ENCODE peak calls at places on chromosomes 16 and 17, in seven cellular contexts. T is Peyer's patch; I is AG08396; K is fibroblast of pulmonary artery; B is stimulated activated CD4-positive, alpha-beta T cell treated with anti-CD3 and anti-CD28 coated beads, Interleukin-12 subunit alpha, Interleukin-12 subunit beta, amount 100 ng/mL, for 48 hours; J is nucleus accumbens; Z is frontal cortex. O is an unnamed sample.

GRCh38 chr17:7912927-7913524 is 3.1 kb downstream of the RNF227 start:
- DNase-seq in K (peak), Z (peak), T (no peak), J (no peak), B (peak), I (peak), O (peak)

GRCh38 chr16:2022723-2023097 is 3.1 kb downstream of the NPW start:
- DNase-seq in K (peak), T (no peak), Z (no peak), J (no peak), I (peak), B (no peak), O (no peak)

GRCh38 chr16:85367485-85367884 is 245.6 kb upstream of the GSE1 start:
- DNase-seq in Z (no peak), J (no peak), T (no peak), I (no peak), K (no peak), B (no peak), O (no peak)

GRCh38 chr17:17042851-17043667 is 802 bp downstream of the MPRIP start:
- DNase-seq in I (no peak), T (peak), Z (no peak), B (peak), J (no peak), K (peak), O (no peak)

GRCh38 chr16:9844361-9844760 is 337.9 kb downstream of the GRIN2A start:
- DNase-seq in J (no peak), T (no peak), B (no peak), I (peak), Z (no peak), K (no peak), O (no peak)

GRCh38 chr16:20822451-20823128 is 16.3 kb downstream of the REXO5 start:
- DNase-seq in B (no peak), J (no peak), Z (no peak), T (no peak), I (no peak), K (no peak), O (peak)

GRCh38 chr17:38942641-38943040 is 17.2 kb downstream of the LASP1NB start:
- DNase-seq in Z (no peak), J (no peak), T (no peak), B (no peak), K (no peak), I (no peak), O (no peak)

GRCh38 chr17:38898812-38899348 is 26.5 kb upstream of the LASP1NB start:
- DNase-seq in B (peak), Z (no peak), T (peak), I (no peak), K (peak), J (no peak), O (peak)

GRCh38 chr17:82399030-82399429 is 19.1 kb upstream of the HEXD start:
- DNase-seq in K (peak), Z (peak), J (no peak), I (peak), B (no peak), T (no peak), O (no peak)

GRCh38 chr16:57651344-57652333 is 16.5 kb upstream of the ADGRG3 start:
- DNase-seq in Z (no peak), B (no peak), I (no peak), T (no peak), K (no peak), J (no peak), O (no peak)

GRCh38 chr17:28744104-28744801 is 442 bp downstream of the TRAF4 start:
- DNase-seq in T (peak), B (peak), Z (peak), I (peak), J (no peak), K (peak), O (peak)

GRCh38 chr17:6166492-6167179 is 96.5 kb downstream of the WSCD1 start:
- DNase-seq in J (no peak), B (no peak), K (no peak), I (no peak), T (no peak), Z (no peak), O (no peak)

GRCh38 chr16:69187891-69188451 is 1.0 kb downstream of the SNTB2 start:
- DNase-seq in K (peak), Z (no peak), I (peak), J (no peak), B (no peak), T (no peak), O (no peak)

GRCh38 chr17:3667366-3668278 is 756 bp downstream of the TAX1BP3 start:
- DNase-seq in T (peak), K (peak), Z (peak), B (no peak), J (no peak), I (peak), O (peak)

GRCh38 chr17:27360507-27360906 is 66.6 kb downstream of the WSB1 start:
- DNase-seq in B (no peak), Z (no peak), I (no peak), J (no peak), T (no peak), K (no peak), O (no peak)

GRCh38 chr16:19874816-19875546 is 9.7 kb downstream of the GPRC5B start:
- DNase-seq in K (no peak), T (no peak), J (no peak), B (no peak), I (no peak), Z (no peak), O (no peak)

GRCh38 chr17:17024778-17025300 is 17.4 kb upstream of the MPRIP start:
- DNase-seq in T (no peak), J (no peak), B (no peak), Z (no peak), K (no peak), I (no peak), O (no peak)

GRCh38 chr17:79632432-79632735 is 21.5 kb upstream of the RBFOX3 start:
- DNase-seq in Z (no peak), T (peak), K (no peak), J (no peak), I (no peak), B (no peak), O (no peak)

GRCh38 chr16:66370786-66371684 is 4.5 kb downstream of the CDH5 start:
- DNase-seq in B (no peak), J (no peak), Z (no peak), T (no peak), K (no peak), I (no peak), O (no peak)

GRCh38 chr17:44533533-44534246 is 23.6 kb upstream of the FZD2 start:
- DNase-seq in Z (peak), J (no peak), T (peak), I (peak), K (peak), B (peak), O (peak)

GRCh38 chr16:65409505-65409904 is 287.6 kb upstream of the CDH11 start:
- DNase-seq in I (no peak), J (no peak), T (no peak), B (no peak), Z (no peak), K (no peak), O (no peak)

GRCh38 chr17:50944054-50944901 is 78.1 kb upstream of the TOB1 start:
- DNase-seq in Z (peak), I (peak), K (peak), T (peak), B (peak), J (peak), O (no peak)

GRCh38 chr16:67430504-67431076 is 331 bp upstream of the HSD11B2 start:
- DNase-seq in T (peak), I (no peak), Z (peak), J (no peak), B (no peak), K (no peak), O (no peak)

GRCh38 chr17:935485-935884 is 44.1 kb downstream of the NXN start:
- DNase-seq in K (no peak), J (no peak), B (no peak), Z (no peak), I (no peak), T (no peak), O (no peak)

GRCh38 chr17:36183001-36183810 is 6.8 kb upstream of the TBC1D3B start:
- DNase-seq in B (no peak), I (peak), T (peak), K (peak), J (no peak), Z (peak), O (peak)

GRCh38 chr17:65750678-65751077 is 189.2 kb upstream of the AXIN2 start:
- DNase-seq in K (peak), Z (no peak), J (no peak), I (peak), B (no peak), T (peak), O (no peak)

GRCh38 chr17:19755392-19755791 is 7.3 kb upstream of the ALDH3A1 start:
- DNase-seq in Z (no peak), K (no peak), T (peak), B (no peak), I (no peak), J (no peak), O (no peak)

GRCh38 chr16:55443855-55444254 is 35.1 kb upstream of the MMP2 start:
- DNase-seq in I (no peak), T (no peak), K (no peak), B (no peak), Z (no peak), J (no peak), O (no peak)

GRCh38 chr17:39643271-39643670 is 6.3 kb downstream of the STARD3 start:
- DNase-seq in K (no peak), I (no peak), Z (no peak), T (no peak), B (no peak), J (no peak), O (no peak)

GRCh38 chr17:78472035-78472905 is 93.8 kb downstream of the PGS1 start:
- DNase-seq in I (no peak), K (no peak), T (no peak), J (no peak), B (no peak), Z (no peak), O (no peak)

GRCh38 chr17:29956225-29956624 is 14.8 kb downstream of the EFCAB5 start:
- DNase-seq in T (no peak), B (no peak), K (no peak), J (no peak), I (no peak), Z (no peak), O (peak)

GRCh38 chr16:66754211-66754610 is 2.8 kb upstream of the DYNC1LI2 start:
- DNase-seq in J (no peak), I (no peak), Z (no peak), T (no peak), B (no peak), K (no peak), O (no peak)

GRCh38 chr17:65198653-65199382 is 61.6 kb downstream of the RGS9 start:
- DNase-seq in K (peak), I (peak), B (no peak), J (no peak), T (no peak), Z (peak), O (peak)

GRCh38 chr16:1923299-1924034 is 5.3 kb upstream of the HS3ST6 start:
- DNase-seq in Z (no peak), J (no peak), K (peak), B (peak), T (peak), I (no peak), O (no peak)

GRCh38 chr17:48238933-48239602 is 131.5 kb downstream of the SNX11 start:
- DNase-seq in Z (no peak), K (no peak), T (no peak), J (no peak), B (no peak), I (no peak), O (no peak)